ENCODE peak calls at places on chromosomes 11 and 22, in seven cellular contexts. J is A673, M is IMR-90, T is kidney epithelial cell, I is lower lobe of right lung, K is foreskin fibroblast, D is prostate gland. S is an unnamed sample.

GRCh38 chr11:10318527-10318802 is 13.6 kb downstream of the ADM start:
- DNase-seq in K (no peak), M (no peak), D (no peak), I (no peak), J (no peak), T (no peak), S (no peak)

GRCh38 chr11:134751161-134751560 is 339.1 kb upstream of the B3GAT1 start:
- DNase-seq in D (no peak), J (no peak), I (no peak), M (no peak), K (no peak), T (no peak), S (no peak)

GRCh38 chr11:112042161-112042960 is 17.2 kb downstream of the DLAT start:
- DNase-seq in M (peak; percentile 26), D (no peak), K (no peak), J (peak; percentile 33), I (no peak), T (no peak), S (peak; percentile 25)

GRCh38 chr22:46093796-46094195 is 56.5 kb upstream of the PPARA start:
- DNase-seq in M (no peak), D (no peak), K (no peak), I (no peak), T (no peak), J (no peak), S (no peak)

GRCh38 chr22:20568502-20569058 is 61.2 kb downstream of the MED15 start:
- DNase-seq in K (no peak), J (no peak), D (no peak), M (no peak), I (no peak), T (no peak), S (no peak)

GRCh38 chr11:124109377-124109776 is 5.9 kb upstream of the VWA5A start:
- DNase-seq in J (no peak), D (no peak), K (no peak), I (no peak), T (no peak), M (no peak), S (no peak)

GRCh38 chr22:26585104-26585790 is 4.7 kb downstream of the TPST2 start:
- DNase-seq in K (peak; percentile 89), I (peak; percentile 66), D (no peak), T (peak; percentile 35), M (peak; percentile 79), J (peak; percentile 45), S (peak; percentile 86)

GRCh38 chr22:32623943-32624342 is 149.3 kb downstream of the FBXO7 start:
- DNase-seq in T (no peak), M (peak; percentile 98), I (no peak), D (peak; percentile 72), K (peak; percentile 92), J (no peak), S (peak; percentile 93)

GRCh38 chr22:45318168-45318557 is 8.4 kb downstream of the FAM118A start:
- DNase-seq in I (peak; percentile 76), J (peak; percentile 87), M (peak; percentile 97), K (peak; percentile 79), T (peak; percentile 28), D (no peak), S (peak; percentile 85)

GRCh38 chr11:9758676-9759518 is 95.0 kb downstream of the SWAP70 start:
- DNase-seq in T (no peak), J (peak; percentile 74), K (peak; percentile 86), D (peak; percentile 71), M (peak; percentile 64), I (peak; percentile 77), S (peak; percentile 91)

DNA sequence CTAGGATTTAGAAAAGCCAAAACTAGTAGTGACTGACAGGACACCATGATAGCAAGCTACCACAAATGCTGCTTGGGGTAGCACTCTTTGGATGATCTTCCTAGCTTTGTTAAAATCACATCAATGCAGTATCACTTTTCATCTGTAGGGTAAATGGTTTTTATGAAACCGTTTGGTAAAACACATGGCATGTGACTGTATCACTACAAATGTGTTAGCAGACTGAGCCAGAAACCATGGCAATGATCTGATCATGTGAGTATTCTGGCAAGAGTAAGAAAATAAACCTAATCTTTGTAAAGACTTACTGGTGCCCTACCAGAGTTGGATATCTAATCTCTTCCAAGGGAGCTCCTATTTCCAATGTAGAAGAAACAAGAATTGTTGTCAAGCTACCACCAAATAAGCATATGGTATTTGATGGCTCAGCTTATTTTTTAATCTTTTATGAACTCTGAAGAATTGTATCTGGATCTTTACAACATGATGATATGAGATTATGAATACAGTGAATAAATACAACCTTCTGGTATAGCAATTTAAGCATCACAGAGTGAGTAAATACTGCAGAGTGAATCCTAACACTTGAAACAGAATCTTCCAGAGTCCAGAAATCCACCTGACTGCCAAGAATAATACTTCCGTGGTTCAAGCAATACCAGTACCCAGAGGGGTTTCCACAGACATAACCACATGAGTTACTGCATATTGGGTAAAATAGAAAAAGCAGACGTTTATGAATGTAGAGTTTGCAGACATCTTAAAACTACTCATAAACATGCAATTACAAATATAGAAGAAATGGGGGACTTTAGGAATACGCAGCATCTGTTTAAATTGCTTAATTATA is 238.9 kb downstream of the TTC28 start:
- DNase-seq in I (no peak), M (peak; percentile 80), D (no peak), J (no peak), K (peak; percentile 43), T (no peak), S (peak; percentile 74)
- TF ChIP-seq CTCF in I (no peak), M (no peak), D (no peak), J (no peak), K (no peak), T (no peak), S (peak; percentile 30)

DNA sequence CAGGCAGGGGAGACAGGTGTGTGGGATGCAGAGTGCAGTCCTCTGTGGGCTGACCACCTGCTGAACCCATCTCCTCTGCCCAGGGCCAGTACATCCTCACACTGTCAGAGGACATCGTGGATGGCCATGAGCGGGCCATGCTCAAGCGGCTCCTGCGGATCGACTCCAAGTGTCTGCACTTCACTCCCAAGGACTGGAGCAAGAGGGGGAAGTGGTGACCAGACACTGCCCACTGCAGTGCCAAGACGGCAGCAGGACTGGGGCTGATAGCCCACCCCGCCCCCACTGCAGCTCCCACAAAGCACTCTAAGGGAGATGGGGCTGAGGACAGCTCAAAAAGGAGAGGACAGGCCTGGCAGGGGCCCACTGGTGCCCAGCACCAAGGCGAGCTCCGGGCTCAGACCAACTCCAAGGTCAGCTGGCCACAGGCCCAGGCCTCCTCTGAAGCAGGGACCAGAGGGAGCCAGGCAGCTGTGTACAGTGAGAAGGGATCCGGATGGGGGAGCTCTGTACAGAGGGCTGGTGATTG is 1.6 kb downstream of the RNASEH2C start:
- DNase-seq in J (no peak), K (peak; percentile 26), D (no peak), M (peak; percentile 12), T (no peak), I (no peak), S (peak; percentile 20)
- H3K4me3 ChIP-seq in J (peak overlapping the region; percentile 85), K (peak overlapping the region; percentile 78), D (peak overlapping the region; percentile 82), M (no peak overlapping the region), T (no peak overlapping the region), I (peak overlapping the region; percentile 74), S (peak overlapping the region; percentile 82)

DNA sequence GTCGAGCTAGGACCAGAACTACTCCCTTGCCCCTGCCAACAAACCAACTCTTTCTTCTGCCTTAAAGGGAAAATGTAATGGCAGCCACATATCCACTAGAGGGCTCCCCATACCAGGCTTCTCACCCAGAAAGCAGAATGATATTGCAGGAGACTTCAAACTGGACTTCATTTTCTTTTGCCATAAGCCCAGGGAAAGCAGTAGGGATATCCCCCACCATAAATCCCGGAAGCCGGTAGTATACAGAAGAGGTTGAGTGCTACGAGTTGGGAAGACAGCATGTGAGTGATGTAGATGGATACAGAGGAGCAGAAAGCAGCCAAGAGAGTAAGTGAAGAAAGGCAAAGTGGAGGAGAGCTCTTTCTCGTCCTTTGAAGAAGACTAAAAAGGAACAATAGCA is 12.1 kb downstream of the PLAAT5 start:
- DNase-seq in T (peak; percentile 38), K (peak; percentile 50), D (peak; percentile 50), J (peak; percentile 83), M (peak; percentile 75), I (no peak), S (peak; percentile 71)
- TF ChIP-seq CTCF in T (peak; percentile 86), K (peak; percentile 86), D (peak; percentile 68), J (peak; percentile 97), M (peak; percentile 95), I (peak; percentile 92), S (peak; percentile 98)

GRCh38 chr11:128508785-128509518 is 78.4 kb downstream of the ETS1 start:
- DNase-seq in D (no peak), T (no peak), J (no peak), K (peak; percentile 62), M (peak; percentile 86), I (no peak), S (peak; percentile 48)
- H3K4me3 ChIP-seq in D (no peak overlapping the region), T (no peak overlapping the region), J (no peak overlapping the region), K (no peak overlapping the region), M (no peak overlapping the region), I (peak overlapping the region; percentile 39), S (no peak overlapping the region)

GRCh38 chr11:40306938-40307548 is 1152.4 kb downstream of the LRRC4C start:
- DNase-seq in K (peak; percentile 43), I (no peak), T (no peak), J (peak; percentile 87), D (no peak), M (peak; percentile 63), S (peak; percentile 57)
- TF ChIP-seq CTCF in K (peak; percentile 86), I (peak; percentile 58), T (peak; percentile 76), J (peak; percentile 99), D (no peak), M (peak; percentile 86), S (peak; percentile 90)

S was measured in AG10803.